ENCODE peak calls at places on chromosomes 1 and 21, in nine cellular contexts. H is T-helper 9 cell, I is omental fat pad, U is NCI-H82, Q is mammary epithelial cell, R is fibroblast of the conjunctiva, J is NCI-H1092, C is HL-60, B is foreskin fibroblast. V is an unnamed sample.

GRCh38 chr1:2269193-2269921 is 41.2 kb downstream of the SKI start:
- DNase-seq in J (no peak), C (no peak), H (no peak), U (no peak), Q (no peak), R (no peak), B (no peak), I (no peak), V (no peak)

GRCh38 chr1:47192458-47193384 is 2.9 kb upstream of the PDZK1IP1 start:
- DNase-seq in B (peak; percentile 84), J (peak; percentile 29), I (peak; percentile 76), R (peak; percentile 36), H (peak; percentile 53), C (peak; percentile 63), U (peak; percentile 86), Q (peak; percentile 47), V (peak; percentile 44)

GRCh38 chr1:182191716-182192115 is 130.2 kb upstream of the ZNF648 start:
- DNase-seq in J (no peak), I (no peak), Q (no peak), U (no peak), B (no peak), R (no peak), H (no peak), C (no peak), V (no peak)

GRCh38 chr1:112533029-112533428 is 24.3 kb downstream of the WNT2B start:
- DNase-seq in Q (no peak), I (no peak), C (no peak), B (peak; percentile 80), H (no peak), J (no peak), U (no peak), R (peak; percentile 49), V (no peak)

GRCh38 chr1:186306533-186306932 is 68.5 kb downstream of the TPR start:
- DNase-seq in H (no peak), Q (no peak), B (no peak), U (no peak), R (no peak), J (no peak), I (no peak), C (no peak), V (no peak)

GRCh38 chr1:110455151-110455550 is 4.2 kb downstream of the PROK1 start:
- DNase-seq in I (no peak), R (no peak), Q (no peak), H (no peak), U (no peak), C (no peak), J (no peak), B (no peak), V (no peak)

GRCh38 chr1:44775930-44776748 is 799 bp downstream of the RPS8 start:
- DNase-seq in I (no peak), Q (peak; percentile 26), B (peak; percentile 33), R (no peak), J (no peak), C (peak; percentile 67), H (no peak), U (peak; percentile 53), V (no peak)

GRCh38 chr1:66291047-66291864 is 242.7 kb upstream of the SGIP1 start:
- DNase-seq in U (no peak), C (no peak), H (no peak), J (no peak), I (no peak), B (peak; percentile 63), R (no peak), Q (no peak), V (no peak)

GRCh38 chr21:35179990-35180557 is 131.0 kb upstream of the RUNX1 start:
- DNase-seq in C (no peak), J (no peak), B (peak; percentile 88), H (no peak), I (no peak), Q (peak; percentile 87), U (peak; percentile 53), R (peak; percentile 35), V (no peak)

GRCh38 chr1:100862591-100862990 is 32.1 kb downstream of the EXTL2 start:
- DNase-seq in R (no peak), B (peak; percentile 77), H (no peak), U (no peak), J (no peak), I (no peak), Q (peak; percentile 64), C (no peak), V (no peak)

GRCh38 chr21:37855568-37856391 is 60.5 kb downstream of the KCNJ6 start:
- DNase-seq in I (no peak), H (no peak), B (peak; percentile 88), C (no peak), U (peak; percentile 98), Q (no peak), J (no peak), R (no peak), V (no peak)

GRCh38 chr1:25673962-25674928 is 57.7 kb downstream of the MAN1C1 start:
- DNase-seq in I (no peak), R (no peak), Q (no peak), B (no peak), C (no peak), J (no peak), H (no peak), U (peak; percentile 11), V (no peak)

GRCh38 chr1:99680258-99680657 is 34.3 kb downstream of the PALMD start:
- DNase-seq in J (no peak), I (no peak), U (no peak), Q (peak; percentile 54), B (peak; percentile 71), H (no peak), R (no peak), C (no peak), V (no peak)

V was measured in effector CD4-positive, alpha-beta T cell.